ENCODE peak calls at places on chromosomes 13 and 19, in ten cellular contexts. X is AG04450, G is skeletal muscle cell, E is tibial nerve, Y is K562, F is cardiac muscle cell, N is foreskin fibroblast, V is thoracic aorta, O is pancreas, K is fibroblast of pulmonary artery. R is an unnamed sample.

GRCh38 chr13:36758345-36758744 is 60.7 kb upstream of the RFXAP start:
- DNase-seq in E (no peak), Y (no peak), O (no peak), G (no peak), X (no peak), V (no peak), N (no peak), K (no peak), F (no peak), R (no peak)

GRCh38 chr13:104460553-104460952 is 1394.3 kb upstream of the SLC10A2 start:
- DNase-seq in E (no peak), O (no peak), F (peak), V (no peak), X (no peak), N (peak), K (peak), Y (no peak), G (no peak), R (no peak)

GRCh38 chr19:55550321-55550650 is 4.9 kb upstream of the SBK3 start:
- DNase-seq in X (no peak), V (no peak), Y (no peak), N (no peak), F (no peak), E (no peak), G (no peak), O (no peak), K (no peak), R (peak)

GRCh38 chr13:23754506-23754905 is 134.7 kb downstream of the MIPEP start:
- DNase-seq in E (no peak), G (no peak), X (no peak), N (no peak), Y (no peak), K (no peak), O (no peak), V (no peak), F (no peak), R (no peak)

GRCh38 chr13:44903596-44903995 is 85.7 kb downstream of the NUFIP1 start:
- DNase-seq in O (no peak), G (peak), V (peak), Y (no peak), X (peak), N (peak), F (peak), K (peak), E (peak), R (no peak)

GRCh38 chr13:26719356-26719945 is 41.1 kb downstream of the GPR12 start:
- DNase-seq in N (peak), O (no peak), G (no peak), F (peak), Y (peak), K (no peak), V (no peak), X (no peak), E (no peak), R (peak)

GRCh38 chr13:93341517-93341916 is 114.9 kb downstream of the GPC6 start:
- DNase-seq in X (no peak), G (no peak), O (no peak), E (no peak), N (no peak), V (no peak), K (no peak), F (no peak), Y (no peak), R (no peak)

GRCh38 chr19:42250666-42251531 is 4.0 kb downstream of the ERF start:
- DNase-seq in Y (no peak), X (no peak), O (no peak), E (no peak), N (peak), F (peak), G (no peak), K (peak), V (no peak), R (peak)

GRCh38 chr13:110170020-110170790 is 136.8 kb downstream of the COL4A1 start:
- DNase-seq in O (no peak), K (no peak), F (no peak), Y (no peak), V (no peak), G (no peak), N (no peak), X (no peak), E (no peak), R (no peak)

GRCh38 chr19:18281082-18282020 is at the start of gene JUND:
- DNase-seq in O (peak), N (peak), Y (peak), V (peak), K (peak), F (peak), X (peak), E (peak), G (peak), R (peak)

GRCh38 chr13:40665061-40665753 is 1.2 kb downstream of the FOXO1 start:
- DNase-seq in Y (peak), X (no peak), O (peak), E (no peak), G (no peak), K (no peak), F (no peak), V (no peak), N (peak), R (peak)

GRCh38 chr13:51815848-51816247 is 11.9 kb upstream of the DHRS12 start:
- DNase-seq in O (no peak), Y (no peak), X (no peak), F (no peak), K (no peak), G (no peak), E (no peak), N (no peak), V (no peak), R (no peak)

GRCh38 chr13:110536006-110536693 is 25.4 kb downstream of the RAB20 start:
- DNase-seq in N (no peak), G (no peak), Y (no peak), K (no peak), O (peak), E (no peak), X (no peak), F (no peak), V (no peak), R (no peak)

GRCh38 chr13:97222934-97223710 is 989 bp downstream of the MBNL2 start:
- DNase-seq in X (no peak), K (no peak), N (no peak), Y (no peak), G (no peak), O (no peak), V (no peak), F (no peak), E (no peak), R (no peak)

GRCh38 chr19:10548746-10549276 is 5.1 kb downstream of the ATG4D start:
- DNase-seq in K (no peak), X (no peak), F (no peak), Y (no peak), N (no peak), O (no peak), G (no peak), V (no peak), E (no peak), R (peak)

GRCh38 chr19:6212403-6213265 is 67.1 kb downstream of the MLLT1 start:
- DNase-seq in O (no peak), N (no peak), X (no peak), E (no peak), K (no peak), F (no peak), V (no peak), Y (no peak), G (no peak), R (peak)

GRCh38 chr13:33494596-33495214 is 209.2 kb upstream of the STARD13 start:
- DNase-seq in K (peak), E (no peak), G (peak), F (peak), Y (peak), N (peak), X (peak), O (no peak), V (no peak), R (no peak)

GRCh38 chr19:38417544-38418506 is 8.2 kb downstream of the RASGRP4 start:
- DNase-seq in X (no peak), F (peak), V (no peak), N (peak), O (peak), E (no peak), G (no peak), Y (peak), K (no peak), R (peak)

GRCh38 chr19:13207237-13208130 is 57.3 kb downstream of the IER2 start:
- DNase-seq in O (no peak), E (no peak), G (no peak), K (no peak), V (no peak), X (no peak), Y (no peak), N (peak), F (peak), R (peak)

GRCh38 chr13:99985243-99985874 is 3.8 kb downstream of the ZIC2 start:
- DNase-seq in X (no peak), F (no peak), K (no peak), Y (peak), V (no peak), G (no peak), E (no peak), N (no peak), O (no peak), R (no peak)

GRCh38 chr13:40402931-40403412 is 263.5 kb downstream of the FOXO1 start:
- DNase-seq in E (no peak), N (peak), K (peak), Y (no peak), O (no peak), V (no peak), X (no peak), G (peak), F (peak), R (no peak)

GRCh38 chr19:16625183-16625958 is 2.6 kb downstream of the MED26 start:
- DNase-seq in X (no peak), N (no peak), E (no peak), V (no peak), Y (no peak), F (no peak), K (no peak), G (no peak), O (no peak), R (peak)
- H3K4me3 ChIP-seq in X (no peak), N (no peak), E (no peak), V (no peak), Y (no peak), F (no peak), K (no peak), G (no peak), O (no peak), R (no peak)

DNA sequence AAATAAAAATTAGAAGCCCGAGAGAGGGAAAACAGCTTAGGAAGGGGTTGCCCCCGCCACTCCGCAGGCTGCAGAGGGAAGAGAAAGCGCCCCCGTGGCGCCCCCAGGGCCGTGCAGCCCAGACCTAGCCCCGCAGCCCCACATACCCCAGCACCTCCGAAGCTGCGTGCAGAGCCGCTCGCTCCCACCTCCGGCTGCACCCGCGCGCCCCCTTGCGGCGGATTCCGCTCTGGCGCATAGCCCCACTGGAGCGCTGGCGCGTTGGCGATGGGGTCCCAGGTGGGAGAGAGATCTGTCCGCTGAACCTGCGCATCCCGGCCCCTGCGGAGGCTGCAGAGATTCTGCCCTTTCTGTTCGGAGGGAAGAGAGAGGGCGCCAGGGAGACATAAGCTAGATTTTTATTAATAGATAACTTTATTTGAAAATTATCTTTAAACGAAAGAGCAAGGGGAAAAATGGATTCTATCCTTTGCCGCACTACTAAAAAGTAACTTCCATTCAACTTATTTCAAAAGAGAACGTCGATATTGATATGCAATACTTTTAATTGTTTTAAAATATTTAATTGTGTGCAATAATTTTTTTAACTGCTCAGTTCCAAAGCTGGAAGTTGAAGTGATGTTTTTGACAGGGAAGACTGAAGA is 11.7 kb upstream of the CLN5 start:
- DNase-seq in O (peak), F (peak), N (peak), K (peak), G (no peak), Y (peak), X (peak), V (no peak), E (peak), R (peak)
- H3K4me3 ChIP-seq in O (no peak), F (peak), N (peak), K (peak), G (peak), Y (no peak), X (peak), V (peak), E (peak), R (no peak)

GRCh38 chr19:47511128-47511517 is 3.7 kb downstream of the NAPA start:
- DNase-seq in E (peak), N (no peak), F (peak), O (peak), K (peak), V (no peak), G (no peak), X (no peak), Y (no peak), R (no peak)
- H3K4me3 ChIP-seq in E (no peak), N (no peak), F (no peak), O (no peak), K (no peak), V (no peak), G (no peak), X (no peak), Y (no peak), R (no peak)

DNA sequence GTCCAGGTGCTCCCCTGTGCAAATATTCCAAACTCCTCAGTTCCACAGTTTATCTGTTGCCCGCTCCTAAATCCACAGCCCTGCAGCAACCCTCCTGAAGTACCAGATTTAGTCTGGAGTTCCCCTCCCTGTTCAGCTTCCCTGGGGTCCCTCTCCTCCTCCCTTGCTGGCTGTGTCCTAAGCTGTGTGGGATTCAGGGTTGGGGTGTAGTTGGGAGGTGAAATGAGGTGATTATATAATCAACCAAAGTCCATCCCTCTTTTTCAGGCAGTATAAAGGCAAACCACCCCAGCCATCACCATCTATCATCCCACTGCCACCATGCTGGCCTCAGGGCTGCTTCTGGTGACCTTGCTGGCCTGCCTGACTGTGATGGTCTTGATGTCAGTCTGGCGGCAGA is at the start of gene CYP2A13:
- DNase-seq in Y (no peak), G (no peak), O (no peak), N (no peak), F (no peak), V (no peak), E (no peak), K (no peak), X (no peak), R (no peak)
- H3K4me3 ChIP-seq in Y (no peak), G (no peak), O (no peak), N (no peak), F (no peak), V (no peak), E (no peak), K (no peak), X (no peak), R (no peak)

R was measured in H7.